ENCODE peak calls at places on chromosome 6, in nine cellular contexts. One of them, this sample, is unnamed.

GRCh38 chr6:6616670-6617069 is 28.1 kb downstream of the LY86 start:
- DNase-seq in NCI-H1436: no peak
- DNase-seq in endothelial cell: no peak
- DNase-seq in astrocyte of the spinal cord: no peak
- DNase-seq in LHCN-M2: no peak
- DNase-seq in activated CD8-positive, alpha-beta memory T cell treated with anti-CD3 and anti-CD28 coated beads for 4 hours: no peak
- DNase-seq in Peyer's patch: no peak
- DNase-seq in kidney epithelial cell: no peak
- DNase-seq in adrenal gland: no peak
- DNase-seq in this sample: no peak

GRCh38 chr6:16216501-16217155 is 21.8 kb upstream of the GMPR start:
- DNase-seq in NCI-H1436: no peak
- DNase-seq in endothelial cell: no peak
- DNase-seq in astrocyte of the spinal cord: peak; percentile 26
- DNase-seq in LHCN-M2: no peak
- DNase-seq in activated CD8-positive, alpha-beta memory T cell treated with anti-CD3 and anti-CD28 coated beads for 4 hours: no peak
- DNase-seq in Peyer's patch: no peak
- DNase-seq in kidney epithelial cell: no peak
- DNase-seq in adrenal gland: no peak
- DNase-seq in this sample: no peak

GRCh38 chr6:148758492-148758891 is 11.7 kb downstream of the UST start:
- DNase-seq in NCI-H1436: no peak
- DNase-seq in endothelial cell: no peak
- DNase-seq in astrocyte of the spinal cord: no peak
- DNase-seq in LHCN-M2: no peak
- DNase-seq in activated CD8-positive, alpha-beta memory T cell treated with anti-CD3 and anti-CD28 coated beads for 4 hours: no peak
- DNase-seq in Peyer's patch: no peak
- DNase-seq in kidney epithelial cell: no peak
- DNase-seq in adrenal gland: peak; percentile 23
- DNase-seq in this sample: no peak

GRCh38 chr6:138397128-138397814 is 6.8 kb upstream of the HEBP2 start:
- DNase-seq in NCI-H1436: no peak
- DNase-seq in endothelial cell: no peak
- DNase-seq in astrocyte of the spinal cord: no peak
- DNase-seq in LHCN-M2: peak; percentile 73
- DNase-seq in activated CD8-positive, alpha-beta memory T cell treated with anti-CD3 and anti-CD28 coated beads for 4 hours: no peak
- DNase-seq in Peyer's patch: no peak
- DNase-seq in kidney epithelial cell: no peak
- DNase-seq in adrenal gland: no peak
- DNase-seq in this sample: no peak

GRCh38 chr6:146670161-146670560 is 71.4 kb downstream of the ADGB start:
- DNase-seq in NCI-H1436: no peak
- DNase-seq in endothelial cell: no peak
- DNase-seq in astrocyte of the spinal cord: peak; percentile 53
- DNase-seq in LHCN-M2: peak; percentile 30
- DNase-seq in activated CD8-positive, alpha-beta memory T cell treated with anti-CD3 and anti-CD28 coated beads for 4 hours: no peak
- DNase-seq in Peyer's patch: no peak
- DNase-seq in kidney epithelial cell: peak; percentile 5
- DNase-seq in adrenal gland: no peak
- DNase-seq in this sample: no peak

GRCh38 chr6:79301290-79301689 is 66.8 kb upstream of the HMGN3 start:
- DNase-seq in NCI-H1436: no peak
- DNase-seq in endothelial cell: no peak
- DNase-seq in astrocyte of the spinal cord: no peak
- DNase-seq in LHCN-M2: no peak
- DNase-seq in activated CD8-positive, alpha-beta memory T cell treated with anti-CD3 and anti-CD28 coated beads for 4 hours: no peak
- DNase-seq in Peyer's patch: no peak
- DNase-seq in kidney epithelial cell: no peak
- DNase-seq in adrenal gland: no peak
- DNase-seq in this sample: no peak

GRCh38 chr6:158767714-158768113 is 51.5 kb downstream of the EZR start:
- DNase-seq in NCI-H1436: no peak
- DNase-seq in endothelial cell: no peak
- DNase-seq in astrocyte of the spinal cord: no peak
- DNase-seq in LHCN-M2: no peak
- DNase-seq in activated CD8-positive, alpha-beta memory T cell treated with anti-CD3 and anti-CD28 coated beads for 4 hours: no peak
- DNase-seq in Peyer's patch: no peak
- DNase-seq in kidney epithelial cell: no peak
- DNase-seq in adrenal gland: no peak
- DNase-seq in this sample: no peak

GRCh38 chr6:4510317-4510716 is 265.9 kb upstream of the CDYL start:
- DNase-seq in NCI-H1436: no peak
- DNase-seq in endothelial cell: no peak
- DNase-seq in astrocyte of the spinal cord: no peak
- DNase-seq in LHCN-M2: no peak
- DNase-seq in activated CD8-positive, alpha-beta memory T cell treated with anti-CD3 and anti-CD28 coated beads for 4 hours: no peak
- DNase-seq in Peyer's patch: no peak
- DNase-seq in kidney epithelial cell: no peak
- DNase-seq in adrenal gland: no peak
- DNase-seq in this sample: no peak

GRCh38 chr6:167893416-167893815 is 66.7 kb downstream of the AFDN start:
- DNase-seq in NCI-H1436: no peak
- DNase-seq in endothelial cell: no peak
- DNase-seq in astrocyte of the spinal cord: peak; percentile 79
- DNase-seq in LHCN-M2: peak; percentile 70
- DNase-seq in activated CD8-positive, alpha-beta memory T cell treated with anti-CD3 and anti-CD28 coated beads for 4 hours: no peak
- DNase-seq in Peyer's patch: no peak
- DNase-seq in kidney epithelial cell: peak; percentile 61
- DNase-seq in adrenal gland: no peak
- DNase-seq in this sample: no peak

GRCh38 chr6:21171801-21172200 is 421.8 kb upstream of the SOX4 start:
- DNase-seq in NCI-H1436: no peak
- DNase-seq in endothelial cell: no peak
- DNase-seq in astrocyte of the spinal cord: peak; percentile 24
- DNase-seq in LHCN-M2: peak; percentile 64
- DNase-seq in activated CD8-positive, alpha-beta memory T cell treated with anti-CD3 and anti-CD28 coated beads for 4 hours: no peak
- DNase-seq in Peyer's patch: no peak
- DNase-seq in kidney epithelial cell: no peak
- DNase-seq in adrenal gland: no peak
- DNase-seq in this sample: no peak

GRCh38 chr6:27478141-27478705 is 5.3 kb upstream of the ZNF184 start:
- DNase-seq in NCI-H1436: no peak
- DNase-seq in endothelial cell: peak; percentile 8
- DNase-seq in astrocyte of the spinal cord: no peak
- DNase-seq in LHCN-M2: no peak
- DNase-seq in activated CD8-positive, alpha-beta memory T cell treated with anti-CD3 and anti-CD28 coated beads for 4 hours: no peak
- DNase-seq in Peyer's patch: no peak
- DNase-seq in kidney epithelial cell: no peak
- DNase-seq in adrenal gland: no peak
- DNase-seq in this sample: no peak

GRCh38 chr6:81171991-81172740 is 580.3 kb downstream of the TENT5A start:
- DNase-seq in NCI-H1436: no peak
- DNase-seq in endothelial cell: no peak
- DNase-seq in astrocyte of the spinal cord: peak; percentile 84
- DNase-seq in LHCN-M2: peak; percentile 68
- DNase-seq in activated CD8-positive, alpha-beta memory T cell treated with anti-CD3 and anti-CD28 coated beads for 4 hours: no peak
- DNase-seq in Peyer's patch: no peak
- DNase-seq in kidney epithelial cell: no peak
- DNase-seq in adrenal gland: peak; percentile 50
- DNase-seq in this sample: no peak

GRCh38 chr6:110180228-110181008 is at the start of gene CDC40:
- DNase-seq in NCI-H1436: peak; percentile 36
- DNase-seq in endothelial cell: peak; percentile 43
- DNase-seq in astrocyte of the spinal cord: no peak
- DNase-seq in LHCN-M2: no peak
- DNase-seq in activated CD8-positive, alpha-beta memory T cell treated with anti-CD3 and anti-CD28 coated beads for 4 hours: no peak
- DNase-seq in Peyer's patch: peak; percentile 75
- DNase-seq in kidney epithelial cell: no peak
- DNase-seq in adrenal gland: peak; percentile 69
- DNase-seq in this sample: peak; percentile 36

GRCh38 chr6:31778999-31779885 is 2.1 kb upstream of the VWA7 start:
- DNase-seq in NCI-H1436: no peak
- DNase-seq in endothelial cell: no peak
- DNase-seq in astrocyte of the spinal cord: no peak
- DNase-seq in LHCN-M2: no peak
- DNase-seq in activated CD8-positive, alpha-beta memory T cell treated with anti-CD3 and anti-CD28 coated beads for 4 hours: no peak
- DNase-seq in Peyer's patch: no peak
- DNase-seq in kidney epithelial cell: no peak
- DNase-seq in adrenal gland: no peak
- DNase-seq in this sample: no peak

GRCh38 chr6:155228549-155229166 is 35.2 kb upstream of the CLDN20 start:
- DNase-seq in NCI-H1436: no peak
- DNase-seq in endothelial cell: no peak
- DNase-seq in astrocyte of the spinal cord: peak; percentile 23
- DNase-seq in LHCN-M2: no peak
- DNase-seq in activated CD8-positive, alpha-beta memory T cell treated with anti-CD3 and anti-CD28 coated beads for 4 hours: no peak
- DNase-seq in Peyer's patch: no peak
- DNase-seq in kidney epithelial cell: no peak
- DNase-seq in adrenal gland: no peak
- DNase-seq in this sample: no peak

GRCh38 chr6:11370191-11371018 is 137.9 kb upstream of the NEDD9 start:
- DNase-seq in NCI-H1436: no peak
- DNase-seq in endothelial cell: no peak
- DNase-seq in astrocyte of the spinal cord: no peak
- DNase-seq in LHCN-M2: no peak
- DNase-seq in activated CD8-positive, alpha-beta memory T cell treated with anti-CD3 and anti-CD28 coated beads for 4 hours: no peak
- DNase-seq in Peyer's patch: no peak
- DNase-seq in kidney epithelial cell: no peak
- DNase-seq in adrenal gland: no peak
- DNase-seq in this sample: no peak

GRCh38 chr6:120290964-120291363 is 941.4 kb upstream of the MAN1A1 start:
- DNase-seq in NCI-H1436: no peak
- DNase-seq in endothelial cell: no peak
- DNase-seq in astrocyte of the spinal cord: no peak
- DNase-seq in LHCN-M2: no peak
- DNase-seq in activated CD8-positive, alpha-beta memory T cell treated with anti-CD3 and anti-CD28 coated beads for 4 hours: no peak
- DNase-seq in Peyer's patch: no peak
- DNase-seq in kidney epithelial cell: no peak
- DNase-seq in adrenal gland: no peak
- DNase-seq in this sample: no peak

GRCh38 chr6:89530982-89531381 is 98.0 kb downstream of the ANKRD6 start:
- DNase-seq in NCI-H1436: no peak
- DNase-seq in endothelial cell: no peak
- DNase-seq in astrocyte of the spinal cord: no peak
- DNase-seq in LHCN-M2: no peak
- DNase-seq in activated CD8-positive, alpha-beta memory T cell treated with anti-CD3 and anti-CD28 coated beads for 4 hours: no peak
- DNase-seq in Peyer's patch: no peak
- DNase-seq in kidney epithelial cell: no peak
- DNase-seq in adrenal gland: no peak
- DNase-seq in this sample: no peak

GRCh38 chr6:143180205-143180604 is 119.5 kb downstream of the AIG1 start:
- DNase-seq in NCI-H1436: no peak
- DNase-seq in endothelial cell: no peak
- DNase-seq in astrocyte of the spinal cord: no peak
- DNase-seq in LHCN-M2: no peak
- DNase-seq in activated CD8-positive, alpha-beta memory T cell treated with anti-CD3 and anti-CD28 coated beads for 4 hours: no peak
- DNase-seq in Peyer's patch: no peak
- DNase-seq in kidney epithelial cell: no peak
- DNase-seq in adrenal gland: no peak
- DNase-seq in this sample: no peak

GRCh38 chr6:135657207-135657606 is 159.7 kb upstream of the AHI1 start:
- DNase-seq in NCI-H1436: peak; percentile 75
- DNase-seq in endothelial cell: no peak
- DNase-seq in astrocyte of the spinal cord: no peak
- DNase-seq in LHCN-M2: no peak
- DNase-seq in activated CD8-positive, alpha-beta memory T cell treated with anti-CD3 and anti-CD28 coated beads for 4 hours: no peak
- DNase-seq in Peyer's patch: no peak
- DNase-seq in kidney epithelial cell: no peak
- DNase-seq in adrenal gland: no peak
- DNase-seq in this sample: no peak

GRCh38 chr6:15588966-15589634 is 73.7 kb downstream of the DTNBP1 start:
- DNase-seq in NCI-H1436: no peak
- DNase-seq in endothelial cell: no peak
- DNase-seq in astrocyte of the spinal cord: peak; percentile 63
- DNase-seq in LHCN-M2: peak; percentile 69
- DNase-seq in activated CD8-positive, alpha-beta memory T cell treated with anti-CD3 and anti-CD28 coated beads for 4 hours: no peak
- DNase-seq in Peyer's patch: no peak
- DNase-seq in kidney epithelial cell: peak; percentile 37
- DNase-seq in adrenal gland: no peak
- DNase-seq in this sample: no peak

GRCh38 chr6:91087864-91088263 is 501.0 kb upstream of the MAP3K7 start:
- DNase-seq in NCI-H1436: no peak
- DNase-seq in endothelial cell: no peak
- DNase-seq in astrocyte of the spinal cord: no peak
- DNase-seq in LHCN-M2: no peak
- DNase-seq in activated CD8-positive, alpha-beta memory T cell treated with anti-CD3 and anti-CD28 coated beads for 4 hours: no peak
- DNase-seq in Peyer's patch: no peak
- DNase-seq in kidney epithelial cell: no peak
- DNase-seq in adrenal gland: no peak
- DNase-seq in this sample: no peak

GRCh38 chr6:322205-322930 is 30.1 kb downstream of the DUSP22 start:
- DNase-seq in NCI-H1436: no peak
- DNase-seq in endothelial cell: no peak
- DNase-seq in astrocyte of the spinal cord: no peak
- DNase-seq in LHCN-M2: no peak
- DNase-seq in activated CD8-positive, alpha-beta memory T cell treated with anti-CD3 and anti-CD28 coated beads for 4 hours: no peak
- DNase-seq in Peyer's patch: peak; percentile 29
- DNase-seq in kidney epithelial cell: no peak
- DNase-seq in adrenal gland: no peak
- DNase-seq in this sample: no peak

GRCh38 chr6:56888687-56889086 is 66.2 kb upstream of the BEND6 start:
- DNase-seq in NCI-H1436: no peak
- DNase-seq in endothelial cell: no peak
- DNase-seq in astrocyte of the spinal cord: no peak
- DNase-seq in LHCN-M2: no peak
- DNase-seq in activated CD8-positive, alpha-beta memory T cell treated with anti-CD3 and anti-CD28 coated beads for 4 hours: no peak
- DNase-seq in Peyer's patch: no peak
- DNase-seq in kidney epithelial cell: no peak
- DNase-seq in adrenal gland: no peak
- DNase-seq in this sample: no peak

GRCh38 chr6:133423242-133423641 is 182.1 kb downstream of the EYA4 start:
- DNase-seq in NCI-H1436: no peak
- DNase-seq in endothelial cell: no peak
- DNase-seq in astrocyte of the spinal cord: no peak
- DNase-seq in LHCN-M2: no peak
- DNase-seq in activated CD8-positive, alpha-beta memory T cell treated with anti-CD3 and anti-CD28 coated beads for 4 hours: no peak
- DNase-seq in Peyer's patch: no peak
- DNase-seq in kidney epithelial cell: no peak
- DNase-seq in adrenal gland: no peak
- DNase-seq in this sample: no peak

GRCh38 chr6:24868765-24869164 is 67.0 kb downstream of the RIPOR2 start:
- DNase-seq in NCI-H1436: no peak
- DNase-seq in endothelial cell: no peak
- DNase-seq in astrocyte of the spinal cord: no peak
- DNase-seq in LHCN-M2: no peak
- DNase-seq in activated CD8-positive, alpha-beta memory T cell treated with anti-CD3 and anti-CD28 coated beads for 4 hours: no peak
- DNase-seq in Peyer's patch: no peak
- DNase-seq in kidney epithelial cell: no peak
- DNase-seq in adrenal gland: no peak
- DNase-seq in this sample: no peak

GRCh38 chr6:147770221-147770620 is 261.7 kb downstream of the SAMD5 start:
- DNase-seq in NCI-H1436: no peak
- DNase-seq in endothelial cell: no peak
- DNase-seq in astrocyte of the spinal cord: no peak
- DNase-seq in LHCN-M2: no peak
- DNase-seq in activated CD8-positive, alpha-beta memory T cell treated with anti-CD3 and anti-CD28 coated beads for 4 hours: no peak
- DNase-seq in Peyer's patch: no peak
- DNase-seq in kidney epithelial cell: no peak
- DNase-seq in adrenal gland: no peak
- DNase-seq in this sample: no peak

GRCh38 chr6:7235712-7236311 is 77.2 kb downstream of the SSR1 start:
- DNase-seq in NCI-H1436: no peak
- DNase-seq in endothelial cell: no peak
- DNase-seq in astrocyte of the spinal cord: no peak
- DNase-seq in LHCN-M2: no peak
- DNase-seq in activated CD8-positive, alpha-beta memory T cell treated with anti-CD3 and anti-CD28 coated beads for 4 hours: no peak
- DNase-seq in Peyer's patch: no peak
- DNase-seq in kidney epithelial cell: no peak
- DNase-seq in adrenal gland: no peak
- DNase-seq in this sample: no peak

GRCh38 chr6:6604566-6604965 is 16.0 kb downstream of the LY86 start:
- DNase-seq in NCI-H1436: no peak
- DNase-seq in endothelial cell: no peak
- DNase-seq in astrocyte of the spinal cord: no peak
- DNase-seq in LHCN-M2: no peak
- DNase-seq in activated CD8-positive, alpha-beta memory T cell treated with anti-CD3 and anti-CD28 coated beads for 4 hours: no peak
- DNase-seq in Peyer's patch: no peak
- DNase-seq in kidney epithelial cell: no peak
- DNase-seq in adrenal gland: no peak
- DNase-seq in this sample: no peak

GRCh38 chr6:89977808-89978748 is 83.8 kb downstream of the GJA10 start:
- DNase-seq in NCI-H1436: peak; percentile 48
- DNase-seq in endothelial cell: no peak
- DNase-seq in astrocyte of the spinal cord: peak; percentile 63
- DNase-seq in LHCN-M2: peak; percentile 47
- DNase-seq in activated CD8-positive, alpha-beta memory T cell treated with anti-CD3 and anti-CD28 coated beads for 4 hours: no peak
- DNase-seq in Peyer's patch: no peak
- DNase-seq in kidney epithelial cell: no peak
- DNase-seq in adrenal gland: peak; percentile 29
- DNase-seq in this sample: no peak

GRCh38 chr6:161100072-161100471 is 108.5 kb downstream of the MAP3K4 start:
- DNase-seq in NCI-H1436: no peak
- DNase-seq in endothelial cell: no peak
- DNase-seq in astrocyte of the spinal cord: no peak
- DNase-seq in LHCN-M2: no peak
- DNase-seq in activated CD8-positive, alpha-beta memory T cell treated with anti-CD3 and anti-CD28 coated beads for 4 hours: no peak
- DNase-seq in Peyer's patch: no peak
- DNase-seq in kidney epithelial cell: peak; percentile 41
- DNase-seq in adrenal gland: no peak
- DNase-seq in this sample: no peak